ENCODE peak calls at places on chromosomes 6 and 20, in ten cellular contexts. Z is A172, S is HL-60, U is hippocampal formation, Y is ovary, P is GDM1, A is NCI-H1694, C is uterus, I is endothelial cell, H is activated gamma-delta T cell treated with Interleukin-2 at 50 U/mL for 16 hours. J is an unnamed sample.

GRCh38 chr6:151705994-151706733 is 101.3 kb upstream of the ESR1 start:
- DNase-seq in P (no peak), Y (no peak), C (no peak), Z (no peak), U (no peak), I (no peak), H (no peak), S (no peak), A (no peak), J (no peak)

GRCh38 chr6:33839399-33840063 is 35.7 kb upstream of the MLN start:
- DNase-seq in S (no peak), U (no peak), C (no peak), Z (no peak), H (no peak), A (no peak), Y (no peak), P (no peak), I (no peak), J (no peak)

GRCh38 chr20:3115190-3116107 is 30.9 kb upstream of the AVP start:
- DNase-seq in I (peak), U (no peak), A (peak), C (peak), S (no peak), Z (peak), H (no peak), Y (no peak), P (no peak), J (peak)

GRCh38 chr6:148891027-148891783 is 144.4 kb downstream of the UST start:
- DNase-seq in S (no peak), U (no peak), H (no peak), P (no peak), Y (no peak), Z (no peak), A (no peak), I (no peak), C (no peak), J (no peak)

GRCh38 chr6:139533573-139534471 is 159.4 kb upstream of the CITED2 start:
- DNase-seq in H (no peak), U (no peak), Y (peak), S (peak), I (no peak), A (no peak), P (peak), C (no peak), Z (peak), J (no peak)

GRCh38 chr6:76671751-76672150 is 599.3 kb upstream of the IMPG1 start:
- DNase-seq in Z (no peak), S (no peak), P (no peak), A (no peak), I (no peak), H (no peak), U (no peak), Y (no peak), C (no peak), J (no peak)

GRCh38 chr6:53059648-53060589 is 5.3 kb upstream of the FBXO9 start:
- DNase-seq in S (no peak), Y (no peak), U (no peak), C (no peak), A (no peak), H (no peak), Z (no peak), P (no peak), I (no peak), J (no peak)

GRCh38 chr6:9514146-9514545 is 900.7 kb downstream of the TFAP2A start:
- DNase-seq in Y (no peak), S (no peak), I (no peak), Z (no peak), A (no peak), U (no peak), H (no peak), P (no peak), C (no peak), J (no peak)

GRCh38 chr6:29917843-29918242 is 24.5 kb upstream of the HLA-A start:
- DNase-seq in I (no peak), Z (no peak), S (peak), U (no peak), A (no peak), C (no peak), Y (no peak), P (no peak), H (no peak), J (no peak)

GRCh38 chr20:18679020-18679419 is 91.2 kb downstream of the DTD1 start:
- DNase-seq in P (no peak), C (no peak), U (peak), S (no peak), Y (no peak), H (no peak), I (no peak), A (no peak), Z (no peak), J (no peak)

GRCh38 chr6:46221221-46221793 is 50.5 kb upstream of the ENPP5 start:
- DNase-seq in C (no peak), Y (no peak), A (no peak), H (no peak), S (no peak), P (no peak), I (peak), U (peak), Z (peak), J (peak)

GRCh38 chr20:137668-138131 is 4.7 kb upstream of the DEFB126 start:
- DNase-seq in Z (peak), H (no peak), I (no peak), P (no peak), C (no peak), A (peak), S (peak), Y (no peak), U (no peak), J (no peak)

GRCh38 chr6:166258854-166259276 is 49.3 kb downstream of the PRR18 start:
- DNase-seq in Y (no peak), P (peak), S (peak), I (no peak), C (no peak), Z (peak), U (no peak), H (peak), A (no peak), J (no peak)

GRCh38 chr20:20199338-20200160 is 147.2 kb downstream of the CFAP61 start:
- DNase-seq in A (peak), Y (no peak), P (no peak), I (no peak), C (no peak), H (no peak), S (no peak), Z (peak), U (no peak), J (no peak)

GRCh38 chr6:38570750-38571149 is 69.0 kb downstream of the BTBD9 start:
- DNase-seq in U (peak), Y (no peak), A (peak), Z (no peak), P (no peak), C (no peak), I (no peak), H (no peak), S (no peak), J (no peak)

GRCh38 chr6:13666194-13667105 is 45.2 kb downstream of the RANBP9 start:
- DNase-seq in H (no peak), U (no peak), C (no peak), S (peak), Y (no peak), Z (peak), I (no peak), A (no peak), P (no peak), J (no peak)

GRCh38 chr20:57950764-57951163 is 240.9 kb upstream of the PMEPA1 start:
- DNase-seq in I (no peak), Y (no peak), U (no peak), H (no peak), Z (no peak), S (no peak), P (no peak), C (no peak), A (no peak), J (no peak)

GRCh38 chr6:64224819-64225218 is 589.2 kb downstream of the PHF3 start:
- DNase-seq in P (no peak), U (no peak), A (peak), I (no peak), Z (no peak), S (no peak), C (no peak), Y (no peak), H (no peak), J (no peak)

GRCh38 chr6:68834561-68834960 is 199.5 kb downstream of the ADGRB3 start:
- DNase-seq in I (no peak), H (no peak), C (no peak), S (no peak), U (peak), A (no peak), Y (no peak), P (no peak), Z (peak), J (no peak)

GRCh38 chr6:152858151-152858550 is 107.6 kb downstream of the VIP start:
- DNase-seq in P (no peak), Y (no peak), I (no peak), A (no peak), H (no peak), U (no peak), C (no peak), S (no peak), Z (no peak), J (no peak)

GRCh38 chr6:90811596-90812226 is 224.8 kb upstream of the MAP3K7 start:
- DNase-seq in P (no peak), A (no peak), Y (no peak), U (no peak), H (no peak), S (no peak), Z (no peak), I (no peak), C (no peak), J (no peak)

GRCh38 chr6:145562771-145563615 is 172.3 kb downstream of the EPM2A start:
- DNase-seq in A (no peak), P (no peak), Z (no peak), C (no peak), Y (no peak), I (no peak), H (no peak), S (no peak), U (no peak), J (no peak)

GRCh38 chr20:23445596-23446217 is 6.2 kb downstream of the CSTL1 start:
- DNase-seq in S (no peak), H (no peak), P (no peak), Z (peak), U (no peak), C (no peak), I (no peak), A (no peak), Y (no peak), J (no peak)

GRCh38 chr20:60203451-60203850 is 245.2 kb downstream of the CDH26 start:
- DNase-seq in P (no peak), A (no peak), I (no peak), H (no peak), Y (no peak), U (no peak), Z (no peak), C (no peak), S (no peak), J (no peak)

GRCh38 chr20:942611-943010 is 26.5 kb upstream of the ANGPT4 start:
- DNase-seq in Y (no peak), A (no peak), H (no peak), Z (no peak), C (no peak), U (no peak), P (no peak), S (no peak), I (no peak), J (no peak)

GRCh38 chr6:11018225-11018624 is 25.9 kb downstream of the ELOVL2 start:
- DNase-seq in Z (no peak), P (no peak), H (no peak), Y (no peak), U (no peak), C (no peak), I (no peak), A (no peak), S (peak), J (no peak)

GRCh38 chr6:53794073-53794719 is 609 bp upstream of the LRRC1 start:
- DNase-seq in I (peak), P (peak), A (peak), S (peak), C (peak), Y (peak), Z (peak), H (peak), U (peak), J (no peak)

GRCh38 chr6:150881911-150882481 is 16.5 kb downstream of the MTHFD1L start:
- DNase-seq in U (peak), Y (peak), A (no peak), P (no peak), Z (peak), C (peak), I (peak), S (no peak), H (no peak), J (no peak)

GRCh38 chr6:52503344-52503747 is 73.5 kb downstream of the TRAM2 start:
- DNase-seq in U (no peak), A (no peak), H (no peak), Y (no peak), Z (no peak), I (peak), C (no peak), S (no peak), P (no peak), J (no peak)

GRCh38 chr6:68776382-68776781 is 141.3 kb downstream of the ADGRB3 start:
- DNase-seq in I (no peak), C (no peak), A (no peak), Y (no peak), S (no peak), Z (no peak), P (no peak), U (peak), H (no peak), J (no peak)

GRCh38 chr6:108921547-108922331 is 73.5 kb downstream of the ARMC2 start:
- DNase-seq in Y (peak), S (no peak), P (no peak), I (no peak), H (no peak), U (no peak), A (no peak), C (peak), Z (peak), J (no peak)

GRCh38 chr20:62208805-62209755 is 11.0 kb downstream of the HRH3 start:
- DNase-seq in A (no peak), U (no peak), P (no peak), S (no peak), C (no peak), I (peak), Z (no peak), Y (no peak), H (no peak), J (no peak)

GRCh38 chr20:33719277-33719988 is 677 bp downstream of the PXMP4 start:
- DNase-seq in U (no peak), Z (no peak), C (no peak), H (no peak), P (no peak), S (peak), A (no peak), Y (no peak), I (no peak), J (no peak)

GRCh38 chr6:158518196-158519127 is 41.4 kb upstream of the TMEM181 start:
- DNase-seq in U (peak), A (peak), I (peak), Z (peak), Y (peak), C (peak), S (peak), P (peak), H (peak), J (peak)

GRCh38 chr20:57627972-57628650 is 7.9 kb upstream of the ZBP1 start:
- DNase-seq in H (peak), U (peak), S (peak), Z (no peak), C (peak), I (no peak), P (peak), A (no peak), Y (peak), J (no peak)

GRCh38 chr6:113636357-113636824 is 220.8 kb upstream of the MARCKS start:
- DNase-seq in C (no peak), Y (no peak), A (no peak), I (no peak), P (no peak), U (no peak), Z (peak), H (no peak), S (no peak), J (no peak)

GRCh38 chr6:15244605-15245360 is 1.1 kb upstream of the JARID2 start:
- DNase-seq in A (peak), C (peak), Y (peak), Z (peak), I (peak), U (no peak), H (peak), P (peak), S (peak), J (no peak)

GRCh38 chr20:18645196-18645745 is 57.4 kb downstream of the DTD1 start:
- DNase-seq in C (no peak), U (no peak), S (no peak), A (no peak), P (no peak), Z (peak), H (no peak), I (no peak), Y (no peak), J (no peak)

GRCh38 chr20:54643761-54644160 is 168.4 kb downstream of the DOK5 start:
- DNase-seq in C (no peak), U (no peak), A (no peak), H (no peak), Y (no peak), Z (peak), I (no peak), P (no peak), S (no peak), J (no peak)

GRCh38 chr20:4573564-4574355 is 147.9 kb upstream of the PRND start:
- DNase-seq in C (no peak), Z (peak), I (no peak), S (no peak), Y (no peak), H (no peak), A (no peak), U (no peak), P (no peak), J (no peak)